ENCODE peak calls at places on chromosome 1, in six cellular contexts. J, N, C, P, T and U are unnamed samples.

GRCh38 chr1:226551299-226551698 is 2.7 kb downstream of the STUM start:
- DNase-seq in C (no peak), P (no peak), J (no peak), N (peak), T (no peak), U (no peak)

GRCh38 chr1:185238447-185238846 is 78.6 kb downstream of the IVNS1ABP start:
- DNase-seq in P (peak), J (peak), T (no peak), C (peak), N (peak), U (peak)

GRCh38 chr1:154874465-154874864 is 4.4 kb upstream of the KCNN3 start:
- DNase-seq in P (no peak), J (no peak), N (no peak), T (no peak), C (no peak), U (no peak)

GRCh38 chr1:247914941-247915662 is 5.0 kb upstream of the OR2T8 start:
- DNase-seq in P (no peak), N (no peak), J (no peak), T (no peak), C (no peak), U (no peak)

GRCh38 chr1:169427081-169427611 is at the start of gene CCDC181:
- DNase-seq in P (peak), C (peak), N (peak), J (peak), T (peak), U (peak)

GRCh38 chr1:61647142-61647541 is 77.8 kb downstream of the TM2D1 start:
- DNase-seq in T (no peak), C (no peak), N (no peak), J (no peak), P (no peak), U (no peak)

GRCh38 chr1:167612583-167612982 is 17.4 kb upstream of the RCSD1 start:
- DNase-seq in J (no peak), T (no peak), C (no peak), P (no peak), N (no peak), U (no peak)

GRCh38 chr1:212328248-212328647 is 43.0 kb downstream of the PPP2R5A start:
- DNase-seq in J (no peak), P (no peak), C (no peak), N (no peak), T (no peak), U (no peak)

GRCh38 chr1:1000357-1001056 is 610 bp upstream of the HES4 start:
- DNase-seq in J (peak), N (peak), P (peak), C (peak), T (peak), U (peak)

GRCh38 chr1:171379846-171380245 is 65.9 kb downstream of the FMO4 start:
- DNase-seq in T (no peak), J (no peak), N (no peak), P (no peak), C (no peak), U (no peak)

GRCh38 chr1:2088434-2088833 is 38.2 kb downstream of the PRKCZ start:
- DNase-seq in N (no peak), J (no peak), T (no peak), P (no peak), C (peak), U (no peak)

GRCh38 chr1:46301406-46302090 is 1.9 kb downstream of the LRRC41 start:
- DNase-seq in N (peak), T (no peak), P (peak), J (peak), C (peak), U (no peak)

GRCh38 chr1:39255212-39255611 is 50.7 kb downstream of the MACF1 start:
- DNase-seq in N (no peak), P (no peak), J (no peak), C (peak), T (no peak), U (no peak)

GRCh38 chr1:240170806-240171205 is 79.1 kb downstream of the FMN2 start:
- DNase-seq in N (peak), J (no peak), T (no peak), C (no peak), P (no peak), U (no peak)

GRCh38 chr1:193589597-193590040 is 403.2 kb upstream of the B3GALT2 start:
- DNase-seq in N (no peak), T (no peak), J (peak), P (no peak), C (peak), U (no peak)

GRCh38 chr1:64223329-64224151 is 20.1 kb downstream of the UBE2U start:
- DNase-seq in N (no peak), T (no peak), C (peak), J (peak), P (no peak), U (no peak)

GRCh38 chr1:214248294-214249082 is 32.5 kb upstream of the SMYD2 start:
- DNase-seq in J (no peak), C (peak), P (no peak), T (no peak), N (no peak), U (no peak)

GRCh38 chr1:246567258-246568235 is 1.3 kb downstream of the CNST start:
- DNase-seq in J (peak), P (peak), N (peak), C (peak), T (no peak), U (no peak)

GRCh38 chr1:159921700-159922498 is 3.4 kb downstream of the TAGLN2 start:
- DNase-seq in T (no peak), N (no peak), C (peak), J (no peak), P (peak), U (no peak)

GRCh38 chr1:226953175-226953800 is 13.2 kb downstream of the COQ8A start:
- DNase-seq in N (no peak), P (no peak), C (no peak), J (no peak), T (no peak), U (no peak)

GRCh38 chr1:67771776-67772175 is 61.5 kb downstream of the GNG12 start:
- DNase-seq in P (no peak), C (peak), J (no peak), T (no peak), N (no peak), U (no peak)